ENCODE peak calls at places on chromosomes 16 and 17, in eight cellular contexts. F is small intestine, V is IMR-90, A is HCT116, L is dorsolateral prefrontal cortex, O is cardiac muscle cell, H is neuronal stem cell, W is transverse colon. N is an unnamed sample.

GRCh38 chr16:69326172-69326873 is 4.1 kb downstream of the PDF start:
- DNase-seq in F (peak), V (no peak), A (no peak), L (no peak), O (no peak), H (no peak), W (peak), N (no peak)

GRCh38 chr17:7745748-7746470 is 28.4 kb downstream of the DNAH2 start:
- DNase-seq in F (no peak), V (peak), A (peak), L (no peak), O (no peak), H (no peak), W (no peak), N (peak)

GRCh38 chr17:58081641-58082340 is 1.4 kb upstream of the DYNLL2 start:
- DNase-seq in F (no peak), V (no peak), A (no peak), L (no peak), O (no peak), H (peak), W (no peak), N (no peak)

GRCh38 chr16:22262460-22262859 is 34.7 kb upstream of the POLR3E start:
- DNase-seq in F (no peak), V (peak), A (no peak), L (no peak), O (no peak), H (no peak), W (no peak), N (no peak)

GRCh38 chr17:42276359-42276608 is at the start of gene STAT5B:
- DNase-seq in F (peak), V (peak), A (no peak), L (peak), O (no peak), H (peak), W (peak), N (peak)

GRCh38 chr17:66178642-66179041 is 13.3 kb downstream of the CEP112 start:
- DNase-seq in F (no peak), V (no peak), A (no peak), L (no peak), O (no peak), H (no peak), W (no peak), N (no peak)

GRCh38 chr17:76388966-76389888 is 4.8 kb downstream of the SPHK1 start:
- DNase-seq in F (no peak), V (no peak), A (no peak), L (no peak), O (no peak), H (no peak), W (no peak), N (no peak)

GRCh38 chr17:40022497-40022896 is 7.3 kb downstream of the CSF3 start:
- DNase-seq in F (no peak), V (no peak), A (no peak), L (no peak), O (no peak), H (no peak), W (no peak), N (no peak)

GRCh38 chr16:12067714-12068401 is 91.3 kb downstream of the SNX29 start:
- DNase-seq in F (peak), V (peak), A (peak), L (peak), O (peak), H (peak), W (peak), N (peak)

GRCh38 chr16:4116328-4117249 is at the start of gene ADCY9:
- DNase-seq in F (peak), V (peak), A (peak), L (peak), O (peak), H (peak), W (peak), N (peak)

GRCh38 chr16:11256657-11257130 is 690 bp upstream of the SOCS1 start:
- DNase-seq in F (peak), V (peak), A (no peak), L (peak), O (peak), H (peak), W (peak), N (no peak)

GRCh38 chr17:82912571-82913089 is 72.8 kb upstream of the ZNF750 start:
- DNase-seq in F (no peak), V (no peak), A (no peak), L (no peak), O (peak), H (no peak), W (no peak), N (no peak)

GRCh38 chr16:85353839-85354622 is 241.8 kb upstream of the CIBAR2 start:
- DNase-seq in F (peak), V (no peak), A (no peak), L (no peak), O (no peak), H (no peak), W (peak), N (peak)

GRCh38 chr16:80518436-80518835 is 22.4 kb upstream of the DYNLRB2 start:
- DNase-seq in F (no peak), V (peak), A (no peak), L (no peak), O (no peak), H (no peak), W (peak), N (no peak)

GRCh38 chr17:2875608-2876007 is 79.4 kb downstream of the RAP1GAP2 start:
- DNase-seq in F (no peak), V (no peak), A (no peak), L (no peak), O (no peak), H (no peak), W (no peak), N (no peak)

GRCh38 chr16:47848481-47849109 is 307.2 kb downstream of the ABCC12 start:
- DNase-seq in F (no peak), V (peak), A (no peak), L (no peak), O (no peak), H (peak), W (no peak), N (no peak)

GRCh38 chr17:77280304-77280910 is 139.6 kb downstream of the SEC14L1 start:
- DNase-seq in F (peak), V (peak), A (peak), L (no peak), O (no peak), H (no peak), W (peak), N (peak)

GRCh38 chr16:46889245-46889941 is 5.2 kb downstream of the GPT2 start:
- DNase-seq in F (no peak), V (no peak), A (no peak), L (no peak), O (no peak), H (no peak), W (no peak), N (no peak)

GRCh38 chr17:59361386-59361785 is 29.9 kb downstream of the YPEL2 start:
- DNase-seq in F (no peak), V (peak), A (no peak), L (no peak), O (no peak), H (no peak), W (no peak), N (no peak)

GRCh38 chr17:80796430-80796861 is 195.2 kb upstream of the CHMP6 start:
- DNase-seq in F (no peak), V (peak), A (no peak), L (no peak), O (no peak), H (no peak), W (peak), N (no peak)

GRCh38 chr16:73113326-73113720 is 65.4 kb upstream of the ZFHX3 start:
- DNase-seq in F (no peak), V (peak), A (no peak), L (no peak), O (no peak), H (no peak), W (no peak), N (no peak)

GRCh38 chr17:42284020-42284369 is 4.3 kb upstream of the STAT5A start:
- DNase-seq in F (no peak), V (no peak), A (no peak), L (no peak), O (no peak), H (no peak), W (no peak), N (no peak)

GRCh38 chr16:75864243-75864642 is 138.0 kb upstream of the CPHXL start:
- DNase-seq in F (no peak), V (no peak), A (no peak), L (no peak), O (no peak), H (no peak), W (no peak), N (no peak)

GRCh38 chr16:75860654-75861053 is 134.4 kb upstream of the CPHXL start:
- DNase-seq in F (peak), V (no peak), A (no peak), L (peak), O (peak), H (peak), W (no peak), N (no peak)

DNA sequence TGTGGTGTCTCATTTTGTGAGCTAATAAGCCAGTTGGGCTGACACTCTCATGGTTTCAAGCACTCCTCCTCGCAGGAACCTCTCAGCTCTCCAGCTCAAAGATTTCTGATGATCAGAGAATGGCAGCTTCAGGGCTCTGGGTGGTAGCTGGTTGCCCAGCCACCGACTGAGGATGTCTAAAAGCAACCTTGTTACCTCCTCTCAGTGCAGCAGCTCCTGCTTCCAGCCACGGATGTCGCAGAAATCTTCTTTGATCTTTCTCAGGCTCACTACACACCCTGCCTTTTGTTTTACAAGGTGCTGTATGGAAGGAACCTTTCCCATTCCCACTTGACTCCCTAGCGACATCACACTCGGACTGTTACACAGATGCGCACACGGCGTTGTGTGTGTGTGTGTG is 135.7 kb upstream of the CPHXL start:
- DNase-seq in F (no peak), V (no peak), A (no peak), L (no peak), O (no peak), H (no peak), W (no peak), N (no peak)
- H3K4me3 ChIP-seq in F (no peak), V (no peak), A (no peak), L (no peak), O (no peak), H (no peak), W (no peak), N (no peak)

GRCh38 chr16:17476414-17477259 is 5.9 kb upstream of the XYLT1 start:
- DNase-seq in F (peak), V (peak), A (peak), L (no peak), O (peak), H (no peak), W (peak), N (no peak)

GRCh38 chr16:17471745-17472075 is 950 bp upstream of the XYLT1 start:
- DNase-seq in F (no peak), V (peak), A (no peak), L (no peak), O (no peak), H (no peak), W (no peak), N (no peak)

GRCh38 chr16:17474037-17474436 is 3.3 kb upstream of the XYLT1 start:
- DNase-seq in F (no peak), V (no peak), A (no peak), L (no peak), O (no peak), H (no peak), W (no peak), N (no peak)

GRCh38 chr16:17475104-17475503 is 4.3 kb upstream of the XYLT1 start:
- DNase-seq in F (no peak), V (no peak), A (no peak), L (no peak), O (no peak), H (no peak), W (no peak), N (no peak)

GRCh38 chr16:17474572-17474971 is 3.8 kb upstream of the XYLT1 start:
- DNase-seq in F (no peak), V (no peak), A (no peak), L (no peak), O (no peak), H (no peak), W (peak), N (no peak)
- H3K4me3 ChIP-seq in F (no peak), V (no peak), A (no peak), L (no peak), O (no peak), H (no peak), W (no peak), N (no peak)

GRCh38 chr17:17041018-17041521 is 1.2 kb upstream of the MPRIP start:
- DNase-seq in F (peak), V (peak), A (no peak), L (no peak), O (no peak), H (no peak), W (no peak), N (peak)
- H3K4me3 ChIP-seq in F (no peak), V (no peak), A (peak), L (no peak), O (no peak), H (no peak), W (no peak), N (no peak)

DNA sequence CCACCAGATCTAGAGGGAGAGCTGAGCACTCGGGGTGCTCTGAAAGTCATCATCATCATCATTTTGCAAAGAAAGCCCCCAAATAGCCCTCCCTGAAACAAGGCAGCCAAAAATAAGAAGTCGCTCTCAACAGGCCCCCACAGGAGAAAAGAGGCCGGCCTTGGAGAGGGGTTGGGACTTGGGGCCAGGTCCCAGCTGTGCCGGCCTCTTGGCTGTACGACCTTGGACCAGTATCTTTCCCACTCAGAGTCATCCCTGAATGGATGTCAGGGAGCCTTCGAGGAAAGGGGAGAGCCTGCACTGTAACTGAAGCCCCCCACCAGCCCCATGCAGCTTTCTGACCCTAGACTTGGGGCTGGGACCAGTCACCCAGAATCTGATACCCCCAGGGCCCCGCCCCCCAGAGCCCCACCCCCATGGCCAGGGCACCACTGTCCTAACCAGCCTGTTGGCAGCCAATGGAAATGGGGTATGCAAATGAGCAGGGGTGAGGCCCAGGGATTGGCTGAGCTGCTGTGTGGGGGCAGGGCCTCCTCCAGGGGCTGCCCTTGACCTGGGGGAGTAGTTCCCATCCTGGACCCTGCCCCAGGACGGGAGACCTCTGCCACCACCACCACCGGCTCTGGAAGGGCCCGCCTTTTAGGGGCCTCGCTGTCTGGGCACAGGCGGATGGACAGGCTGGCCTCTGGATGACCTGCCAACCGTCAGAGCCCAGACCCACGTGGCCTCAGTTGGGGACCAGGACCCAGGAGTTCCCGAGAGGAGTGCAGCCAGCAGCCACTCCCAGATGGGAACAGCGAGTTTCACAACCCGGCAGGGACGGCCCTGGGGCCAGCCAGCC is 15.4 kb downstream of the ZFPM1 start:
- DNase-seq in F (peak), V (peak), A (peak), L (no peak), O (peak), H (peak), W (no peak), N (no peak)
- H3K4me3 ChIP-seq in F (no peak), V (no peak), A (no peak), L (no peak), O (no peak), H (no peak), W (no peak), N (no peak)

GRCh38 chr17:78779848-78780247 is 2.2 kb downstream of the CYTH1 start:
- DNase-seq in F (peak), V (no peak), A (no peak), L (no peak), O (no peak), H (no peak), W (peak), N (peak)
- H3K4me3 ChIP-seq in F (no peak), V (no peak), A (no peak), L (no peak), O (no peak), H (no peak), W (no peak), N (peak)